ENCODE peak calls at places on chromosomes 6 and 20, in five cellular contexts. R is ascending aorta, F is neural crest cell, I is MCF 10A, D is fibroblast of the aortic adventitia. W is an unnamed sample.

GRCh38 chr6:131172237-131172636 is 37.0 kb downstream of the AKAP7 start:
- DNase-seq in R (no peak), F (no peak), I (peak), D (peak), W (no peak)

GRCh38 chr20:25313608-25314007 is 65.7 kb downstream of the PYGB start:
- DNase-seq in R (no peak), F (no peak), I (no peak), D (no peak), W (no peak)

GRCh38 chr6:121971886-121972285 is 427.6 kb upstream of the HSF2 start:
- DNase-seq in R (no peak), F (no peak), I (peak), D (peak), W (no peak)

GRCh38 chr20:44601801-44602204 is 19.4 kb downstream of the PKIG start:
- DNase-seq in R (peak), F (no peak), I (peak), D (peak), W (peak)

GRCh38 chr6:19465760-19466159 is 371.4 kb upstream of the ID4 start:
- DNase-seq in R (no peak), F (no peak), I (peak), D (peak), W (no peak)

GRCh38 chr20:61835301-61835700 is 230.4 kb downstream of the TAF4 start:
- DNase-seq in R (no peak), F (no peak), I (no peak), D (no peak), W (no peak)

GRCh38 chr6:14887986-14888574 is 357.8 kb upstream of the JARID2 start:
- DNase-seq in R (no peak), F (no peak), I (no peak), D (no peak), W (no peak)

GRCh38 chr6:158316022-158316421 is 3.8 kb downstream of the TULP4 start:
- DNase-seq in R (no peak), F (no peak), I (peak), D (peak), W (no peak)

GRCh38 chr20:20364747-20365558 is 3.0 kb upstream of the INSM1 start:
- DNase-seq in R (no peak), F (no peak), I (no peak), D (no peak), W (no peak)

GRCh38 chr6:7727150-7727950 is 1.5 kb downstream of the BMP6 start:
- DNase-seq in R (no peak), F (peak), I (no peak), D (peak), W (no peak)

GRCh38 chr20:730005-730404 is 38.3 kb downstream of the SLC52A3 start:
- DNase-seq in R (no peak), F (no peak), I (no peak), D (no peak), W (no peak)

GRCh38 chr6:137001287-137001976 is 43.3 kb downstream of the IL20RA start:
- DNase-seq in R (no peak), F (no peak), I (peak), D (no peak), W (no peak)

GRCh38 chr6:70954750-70955149 is 2.1 kb downstream of the B3GAT2 start:
- DNase-seq in R (no peak), F (no peak), I (no peak), D (no peak), W (no peak)

GRCh38 chr20:63441777-63442493 is 30.5 kb downstream of the KCNQ2 start:
- DNase-seq in R (no peak), F (peak), I (peak), D (peak), W (no peak)
- TF ChIP-seq CTCF in R (no peak), F (peak), I (peak), D (peak), W (no peak)

GRCh38 chr6:163261361-163261760 is 153.2 kb upstream of the QKI start:
- DNase-seq in R (no peak), F (no peak), I (no peak), D (no peak), W (no peak)

GRCh38 chr6:163263196-163263595 is 151.3 kb upstream of the QKI start:
- DNase-seq in R (no peak), F (no peak), I (no peak), D (no peak), W (no peak)

GRCh38 chr6:163264662-163265035 is 149.9 kb upstream of the QKI start:
- DNase-seq in R (no peak), F (no peak), I (no peak), D (no peak), W (no peak)

GRCh38 chr6:163262080-163262479 is 152.4 kb upstream of the QKI start:
- DNase-seq in R (no peak), F (no peak), I (no peak), D (no peak), W (no peak)

GRCh38 chr6:163263998-163264661 is 150.4 kb upstream of the QKI start:
- DNase-seq in R (no peak), F (no peak), I (no peak), D (no peak), W (no peak)
- TF ChIP-seq CTCF in R (no peak), F (no peak), I (no peak), D (no peak), W (no peak)

DNA sequence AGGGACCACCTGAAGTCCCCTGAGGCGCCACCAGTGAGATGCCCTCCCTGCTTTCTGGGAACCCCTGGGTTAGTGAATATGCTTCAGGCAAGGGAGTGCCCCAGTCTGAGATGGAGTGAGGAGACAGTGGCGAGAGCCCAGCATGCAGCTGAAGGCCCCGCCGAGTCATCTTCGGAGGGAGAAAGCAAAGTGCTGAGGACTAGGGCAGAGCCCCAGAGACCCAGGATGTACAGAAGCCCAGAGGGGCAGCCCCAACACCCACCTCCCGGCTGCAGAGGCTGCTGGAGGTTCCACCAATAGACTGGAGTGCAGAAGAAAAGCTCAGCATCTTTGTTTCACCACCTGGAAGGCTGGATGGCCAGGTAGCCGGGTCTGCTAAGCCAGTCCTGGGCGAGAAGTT is 14.1 kb downstream of the ANKRD60 start:
- DNase-seq in R (no peak), F (no peak), I (no peak), D (no peak), W (no peak)
- TF ChIP-seq CTCF in R (no peak), F (no peak), I (no peak), D (no peak), W (no peak)

GRCh38 chr6:31092238-31092637 is 20.1 kb downstream of the C6orf15 start:
- DNase-seq in R (no peak), F (no peak), I (no peak), D (no peak), W (no peak)

GRCh38 chr6:31092769-31093505 is 19.4 kb downstream of the C6orf15 start:
- DNase-seq in R (no peak), F (no peak), I (no peak), D (no peak), W (no peak)

GRCh38 chr6:31091680-31092079 is 20.7 kb downstream of the C6orf15 start:
- DNase-seq in R (no peak), F (no peak), I (no peak), D (no peak), W (no peak)

GRCh38 chr6:31090275-31090972 is 22.0 kb downstream of the C6orf15 start:
- DNase-seq in R (no peak), F (no peak), I (no peak), D (no peak), W (no peak)

GRCh38 chr6:31090973-31091364 is 21.4 kb downstream of the C6orf15 start:
- DNase-seq in R (no peak), F (no peak), I (no peak), D (no peak), W (no peak)
- TF ChIP-seq CTCF in R (no peak), F (no peak), I (no peak), D (no peak), W (no peak)

GRCh38 chr6:167825059-167825758 is 1.5 kb upstream of the AFDN start:
- DNase-seq in R (no peak), F (peak), I (no peak), D (peak), W (no peak)

GRCh38 chr6:167827588-167828324 is 1.0 kb downstream of the AFDN start:
- DNase-seq in R (peak), F (peak), I (peak), D (peak), W (no peak)

GRCh38 chr6:167825759-167826229 is 917 bp upstream of the AFDN start:
- DNase-seq in R (peak), F (peak), I (peak), D (no peak), W (no peak)

GRCh38 chr6:167827062-167827587 is 414 bp downstream of the AFDN start:
- DNase-seq in R (no peak), F (peak), I (no peak), D (no peak), W (no peak)

DNA sequence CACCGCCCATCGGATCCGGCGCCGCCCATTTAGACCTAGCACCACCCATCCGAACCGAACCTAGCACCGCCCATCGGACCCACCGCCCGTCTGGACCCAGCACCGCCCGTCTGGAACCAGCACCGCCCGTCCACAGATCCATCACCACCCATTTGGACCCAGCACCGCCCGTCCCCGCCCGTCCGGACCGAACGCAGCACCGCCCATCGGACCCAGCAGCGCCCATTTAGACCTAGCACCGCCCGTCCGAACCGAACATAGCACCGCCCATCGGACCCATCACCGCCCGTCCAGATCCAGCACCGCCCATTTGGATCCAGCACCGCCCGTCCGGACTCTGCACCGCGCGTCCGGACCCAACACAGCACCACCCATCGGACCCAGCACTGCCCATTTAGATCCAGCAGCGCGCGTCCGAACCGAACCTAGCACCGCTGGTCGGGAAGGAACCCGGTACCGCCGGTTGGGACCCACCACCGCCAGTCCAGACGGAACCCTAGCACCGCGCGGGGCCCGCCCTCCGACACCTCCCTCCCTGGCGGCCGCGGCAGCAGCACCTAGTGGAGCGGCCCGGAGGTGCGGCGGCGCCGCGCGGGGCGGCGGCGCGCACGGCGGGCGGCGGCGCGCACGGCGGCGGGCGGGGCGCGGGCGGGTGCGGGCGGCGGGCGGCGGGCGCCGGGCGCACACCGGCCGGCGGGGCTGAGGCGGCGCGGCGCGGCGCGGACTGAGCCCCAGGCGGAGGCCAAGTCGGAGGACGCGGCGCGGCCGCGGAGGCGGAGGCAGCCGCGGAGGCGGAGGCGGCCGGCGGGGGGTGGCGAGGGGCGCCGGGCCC is at the start of gene AFDN:
- DNase-seq in R (peak), F (peak), I (peak), D (peak), W (peak)
- TF ChIP-seq CTCF in R (peak), F (peak), I (no peak), D (peak), W (no peak)

GRCh38 chr6:16165641-16166040 is 36.8 kb downstream of the MYLIP start:
- DNase-seq in R (no peak), F (no peak), I (no peak), D (no peak), W (no peak)

GRCh38 chr6:16163535-16164300 is 34.8 kb downstream of the MYLIP start:
- DNase-seq in R (no peak), F (no peak), I (peak), D (peak), W (no peak)

GRCh38 chr6:16168121-16168520 is 39.2 kb downstream of the MYLIP start:
- DNase-seq in R (no peak), F (no peak), I (no peak), D (peak), W (no peak)

GRCh38 chr6:16167219-16167618 is 38.3 kb downstream of the MYLIP start:
- DNase-seq in R (no peak), F (no peak), I (no peak), D (no peak), W (no peak)

GRCh38 chr6:16168858-16169257 is 40.0 kb downstream of the MYLIP start:
- DNase-seq in R (no peak), F (no peak), I (peak), D (peak), W (no peak)
- TF ChIP-seq CTCF in R (no peak), F (peak), I (peak), D (peak), W (no peak)

DNA sequence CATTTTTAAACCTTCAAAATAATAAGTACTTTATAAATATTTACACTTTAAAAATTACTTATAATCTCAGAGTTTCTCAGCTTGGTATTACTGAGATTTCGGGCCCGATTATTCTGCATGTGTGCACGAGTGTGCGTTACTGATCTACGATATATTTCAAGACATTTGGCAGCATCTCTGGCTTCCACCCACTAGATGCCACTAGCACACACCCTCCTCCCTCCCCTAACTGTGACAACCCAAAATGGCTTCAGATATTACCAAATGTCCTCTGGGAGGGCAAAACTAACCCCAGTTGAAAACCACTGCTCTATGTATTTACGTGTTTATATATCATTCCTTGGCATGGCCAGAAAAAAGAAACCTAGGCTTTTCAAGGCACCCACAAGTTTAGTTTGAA is 95.9 kb downstream of the FYN start:
- DNase-seq in R (no peak), F (no peak), I (no peak), D (no peak), W (no peak)
- TF ChIP-seq CTCF in R (no peak), F (no peak), I (no peak), D (no peak), W (no peak)

GRCh38 chr6:18307006-18307405 is 42.7 kb upstream of the DEK start:
- DNase-seq in R (no peak), F (no peak), I (peak), D (peak), W (no peak)

GRCh38 chr6:18308070-18308735 is 43.9 kb upstream of the DEK start:
- DNase-seq in R (no peak), F (no peak), I (no peak), D (peak), W (no peak)

GRCh38 chr6:18302561-18303439 is 38.5 kb upstream of the DEK start:
- DNase-seq in R (no peak), F (no peak), I (peak), D (peak), W (no peak)
- TF ChIP-seq CTCF in R (no peak), F (peak), I (no peak), D (no peak), W (no peak)